ENCODE peak calls at places on chromosomes 12 and 14, in ten cellular contexts. L is uterus; U is stomach; W is AG04449; J is pancreas; A is tibial artery; T is cardiac fibroblast; G is GM23338; Y is brain microvascular endothelial cell; H is CD8-positive, alpha-beta T cell. I is an unnamed sample.

GRCh38 chr12:132054983-132055382 is 89.1 kb downstream of the DDX51 start:
- DNase-seq in L (no peak), U (no peak), W (no peak), J (no peak), A (no peak), T (no peak), G (no peak), Y (no peak), H (no peak), I (no peak)

GRCh38 chr12:20040844-20041243 is 327.5 kb upstream of the PDE3A start:
- DNase-seq in L (no peak), U (no peak), W (no peak), J (no peak), A (peak; percentile 33), T (no peak), G (peak; percentile 26), Y (peak; percentile 3), H (no peak), I (no peak)

GRCh38 chr12:119115296-119115905 is 63.3 kb upstream of the HSPB8 start:
- DNase-seq in L (peak; percentile 15), U (no peak), W (no peak), J (no peak), A (no peak), T (peak; percentile 62), G (peak; percentile 84), Y (peak; percentile 47), H (no peak), I (peak; percentile 62)

GRCh38 chr12:537772-538171 is 78.0 kb downstream of the B4GALNT3 start:
- DNase-seq in L (no peak), U (peak; percentile 70), W (no peak), J (peak; percentile 31), A (no peak), T (no peak), G (no peak), Y (no peak), H (no peak), I (no peak)

GRCh38 chr12:121530600-121531355 is 50.0 kb downstream of the KDM2B start:
- DNase-seq in L (peak; percentile 73), U (peak; percentile 61), W (peak; percentile 33), J (no peak), A (peak; percentile 86), T (peak; percentile 86), G (peak; percentile 63), Y (peak; percentile 69), H (peak; percentile 63), I (peak; percentile 72)

GRCh38 chr14:24436355-24437019 is 6.1 kb downstream of the SDR39U1 start:
- DNase-seq in L (no peak), U (no peak), W (no peak), J (no peak), A (no peak), T (peak; percentile 91), G (peak; percentile 77), Y (peak; percentile 43), H (peak; percentile 23), I (peak; percentile 76)

GRCh38 chr12:105957058-105957457 is 181.7 kb downstream of the NUAK1 start:
- DNase-seq in L (no peak), U (no peak), W (no peak), J (no peak), A (no peak), T (no peak), G (no peak), Y (no peak), H (no peak), I (no peak)

GRCh38 chr12:120470150-120470817 is 736 bp upstream of the SRSF9 start:
- DNase-seq in L (no peak), U (no peak), W (no peak), J (no peak), A (no peak), T (peak; percentile 50), G (peak; percentile 48), Y (no peak), H (peak; percentile 0), I (no peak)

GRCh38 chr12:114703060-114703493 is 19.1 kb upstream of the TBX3 start:
- DNase-seq in L (no peak), U (no peak), W (no peak), J (no peak), A (no peak), T (no peak), G (peak; percentile 63), Y (no peak), H (no peak), I (no peak)

GRCh38 chr14:55540847-55541773 is 38.9 kb upstream of the KTN1 start:
- DNase-seq in L (no peak), U (no peak), W (no peak), J (no peak), A (no peak), T (peak; percentile 35), G (no peak), Y (no peak), H (no peak), I (no peak)

GRCh38 chr12:24719293-24719721 is 229.6 kb downstream of the BCAT1 start:
- DNase-seq in L (no peak), U (no peak), W (no peak), J (no peak), A (no peak), T (peak; percentile 86), G (no peak), Y (peak; percentile 72), H (peak; percentile 3), I (no peak)

GRCh38 chr14:99325591-99325990 is 53.6 kb upstream of the BCL11B start:
- DNase-seq in L (no peak), U (no peak), W (no peak), J (no peak), A (no peak), T (no peak), G (no peak), Y (no peak), H (no peak), I (peak; percentile 10)

DNA sequence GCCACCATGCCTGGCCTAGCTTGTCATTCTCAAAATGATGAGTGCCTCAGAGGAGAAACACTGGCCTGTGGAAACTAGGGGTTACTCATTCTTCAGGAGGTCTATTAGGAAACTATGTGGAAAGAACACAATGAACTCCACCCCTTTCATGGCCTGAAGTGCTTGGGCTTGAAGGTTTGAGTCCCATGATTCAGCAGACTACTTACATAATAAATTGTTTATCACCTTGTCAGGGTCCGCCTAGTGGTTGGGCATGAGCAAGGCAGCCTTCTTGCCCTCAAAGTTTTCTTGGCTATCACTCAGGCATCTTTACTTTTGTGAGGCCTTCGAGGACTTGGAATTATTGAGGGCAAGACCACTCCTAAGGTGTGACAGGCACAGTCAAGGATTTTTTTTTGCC is 251.2 kb downstream of the ACSS3 start:
- DNase-seq in L (no peak), U (no peak), W (no peak), J (no peak), A (no peak), T (peak; percentile 41), G (peak; percentile 88), Y (no peak), H (no peak), I (no peak)
- TF ChIP-seq CTCF in L (no peak), U (no peak), W (peak; percentile 14), J (no peak), A (no peak), T (peak; percentile 30), G (peak; percentile 67), Y (peak; percentile 65), H (no peak), I (peak; percentile 13)

DNA sequence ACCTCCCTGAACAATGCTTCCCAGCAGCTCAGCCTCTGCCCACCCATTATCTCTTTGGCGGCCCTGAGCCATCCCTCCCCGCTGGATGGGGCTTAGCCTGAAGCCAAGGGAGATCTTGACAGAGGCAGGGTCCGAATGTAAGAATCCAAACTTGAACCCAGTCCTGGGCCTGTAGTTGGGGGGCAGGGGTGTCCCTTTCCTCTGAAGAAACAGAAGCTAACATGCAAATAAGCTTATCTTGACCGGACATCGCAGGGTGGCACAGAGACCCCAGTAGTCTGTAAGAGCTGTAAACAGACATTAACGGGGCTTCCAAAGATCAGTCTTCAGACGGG is 6.0 kb downstream of the DLK1 start:
- DNase-seq in L (no peak), U (no peak), W (no peak), J (no peak), A (no peak), T (no peak), G (no peak), Y (no peak), H (no peak), I (no peak)
- TF ChIP-seq CTCF in L (no peak), U (no peak), W (no peak), J (no peak), A (no peak), T (no peak), G (no peak), Y (no peak), H (no peak), I (no peak)

DNA sequence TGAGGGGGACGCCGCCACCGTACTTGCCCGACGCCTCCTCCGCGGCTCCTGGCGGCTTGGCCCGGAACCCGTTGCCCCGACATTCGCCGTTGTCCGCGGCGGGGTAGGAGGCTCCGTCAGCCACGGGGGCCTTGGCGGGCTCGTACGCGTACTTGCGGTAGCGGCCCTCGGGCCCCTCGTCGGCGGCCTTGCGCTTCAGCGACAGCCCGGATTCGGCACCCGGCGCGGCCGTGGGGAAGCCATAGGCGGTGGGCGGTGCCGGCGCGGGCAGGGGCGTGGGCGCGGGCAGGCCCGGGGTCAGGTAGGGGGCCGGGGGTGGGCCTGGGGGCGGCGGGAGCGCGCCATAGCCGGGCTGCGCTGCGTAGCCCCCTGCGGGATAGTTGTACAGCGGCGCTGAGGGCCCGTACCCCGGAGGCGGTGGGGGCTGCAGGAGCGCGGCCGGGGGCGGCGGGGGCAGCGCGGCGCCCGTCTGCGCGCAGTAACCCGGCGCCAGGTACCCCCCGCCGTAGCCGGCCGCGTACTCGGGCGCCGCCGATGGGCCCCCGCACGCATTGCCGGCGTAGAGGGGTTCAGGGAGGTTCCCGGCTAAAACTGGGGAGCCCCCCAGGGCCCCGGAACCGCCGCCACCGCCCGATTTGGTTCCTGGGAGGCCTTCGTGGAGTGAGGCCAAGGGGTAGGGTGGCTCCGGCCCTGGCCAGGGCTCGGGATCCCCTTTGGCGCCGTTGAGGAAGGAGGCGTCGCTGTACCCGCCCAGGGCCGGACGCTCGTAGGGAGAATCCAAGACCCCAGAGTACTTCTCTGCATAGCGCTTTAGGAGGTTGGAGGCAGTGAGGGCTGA is 26.9 kb downstream of the FIGNL2 start:
- DNase-seq in L (no peak), U (no peak), W (no peak), J (no peak), A (no peak), T (no peak), G (peak; percentile 55), Y (no peak), H (peak; percentile 35), I (no peak)
- TF ChIP-seq CTCF in L (no peak), U (no peak), W (no peak), J (no peak), A (no peak), T (no peak), G (no peak), Y (no peak), H (peak; percentile 22), I (no peak)

DNA sequence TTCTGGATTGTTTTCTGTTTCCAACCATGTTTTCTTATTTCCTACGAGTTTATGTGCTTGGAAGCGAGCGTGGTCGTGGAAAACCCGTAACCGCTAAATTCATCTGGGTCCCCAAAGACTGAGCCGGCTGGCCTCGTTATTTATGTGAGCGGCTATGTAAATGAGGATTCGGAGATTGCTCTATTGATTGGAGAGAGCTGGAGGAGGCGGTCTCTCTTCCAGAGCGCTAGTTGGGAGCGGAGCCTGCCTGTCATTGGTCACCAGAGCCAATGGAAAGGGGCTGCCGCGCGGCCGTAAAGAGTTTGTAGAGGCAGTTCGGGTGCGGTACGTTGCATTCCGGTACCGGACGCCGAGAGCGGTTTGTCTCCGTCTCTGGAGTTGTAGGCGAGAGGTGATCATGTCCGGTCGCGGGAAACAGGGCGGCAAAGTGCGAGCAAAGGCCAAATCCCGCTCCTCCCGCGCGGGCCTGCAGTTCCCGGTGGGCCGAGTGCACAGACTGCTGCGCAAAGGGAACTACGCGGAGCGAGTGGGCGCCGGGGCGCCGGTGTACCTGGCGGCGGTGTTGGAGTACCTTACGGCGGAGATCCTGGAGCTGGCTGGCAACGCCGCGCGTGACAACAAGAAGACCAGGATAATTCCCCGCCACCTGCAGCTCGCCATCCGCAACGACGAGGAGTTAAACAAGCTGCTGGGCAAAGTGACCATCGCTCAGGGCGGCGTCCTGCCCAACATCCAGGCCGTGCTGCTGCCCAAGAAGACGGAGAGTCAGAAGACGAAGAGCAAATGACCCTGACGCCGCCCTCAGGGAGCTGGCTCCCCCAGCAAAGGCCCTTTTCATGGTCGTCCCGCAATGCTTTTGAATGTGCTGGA is 29.0 kb downstream of the WBP11 start:
- DNase-seq in L (peak; percentile 94), U (peak; percentile 97), W (peak; percentile 77), J (peak; percentile 95), A (peak; percentile 98), T (peak; percentile 98), G (peak; percentile 99), Y (peak; percentile 96), H (peak; percentile 81), I (peak; percentile 92)
- TF ChIP-seq CTCF in L (no peak), U (no peak), W (no peak), J (no peak), A (no peak), T (no peak), G (no peak), Y (no peak), H (no peak), I (no peak)